ENCODE peak calls at places on chromosomes 3 and 15, in seven cellular contexts. X is HepG2; G is foreskin fibroblast; H is fibroblast of pulmonary artery; O is uterus; Y is NCI-H1048; S is stimulated activated CD4-positive, alpha-beta T cell treated with anti-CD3 and anti-CD28 coated beads, Interleukin-1b, Interleukin-23, amount 100 ng/mL, for 24 hours. W is an unnamed sample.

GRCh38 chr3:69306239-69307185 is 79.4 kb downstream of the FRMD4B start:
- DNase-seq in X (peak), G (peak), H (peak), O (peak), Y (peak), S (peak), W (no peak)

GRCh38 chr3:155330356-155330755 is 36.9 kb upstream of the STRIT1 start:
- DNase-seq in X (no peak), G (no peak), H (no peak), O (no peak), Y (no peak), S (no peak), W (no peak)

GRCh38 chr3:143334231-143334630 is 214.7 kb downstream of the CHST2 start:
- DNase-seq in X (no peak), G (peak), H (no peak), O (no peak), Y (no peak), S (no peak), W (no peak)

GRCh38 chr15:101250931-101251829 is 668 bp downstream of the CHSY1 start:
- DNase-seq in X (no peak), G (peak), H (no peak), O (no peak), Y (no peak), S (no peak), W (no peak)

GRCh38 chr3:10553586-10554235 is 48.3 kb upstream of the ATP2B2 start:
- DNase-seq in X (no peak), G (no peak), H (peak), O (no peak), Y (no peak), S (no peak), W (no peak)

GRCh38 chr3:86180696-86181095 is 810.3 kb downstream of the VGLL3 start:
- DNase-seq in X (peak), G (peak), H (no peak), O (no peak), Y (no peak), S (no peak), W (no peak)

GRCh38 chr15:43249699-43250203 is 17.0 kb downstream of the TGM5 start:
- DNase-seq in X (no peak), G (peak), H (peak), O (no peak), Y (no peak), S (no peak), W (no peak)

GRCh38 chr15:48802867-48803266 is 8.0 kb downstream of the CEP152 start:
- DNase-seq in X (no peak), G (peak), H (peak), O (no peak), Y (no peak), S (no peak), W (no peak)

GRCh38 chr3:160486459-160486869 is 36.9 kb upstream of the TRIM59 start:
- DNase-seq in X (peak), G (peak), H (peak), O (no peak), Y (no peak), S (no peak), W (peak)

GRCh38 chr3:43859766-43860165 is 169.0 kb downstream of the ABHD5 start:
- DNase-seq in X (no peak), G (no peak), H (no peak), O (no peak), Y (no peak), S (no peak), W (no peak)

GRCh38 chr3:30461311-30461710 is 145.1 kb upstream of the TGFBR2 start:
- DNase-seq in X (no peak), G (no peak), H (no peak), O (no peak), Y (no peak), S (no peak), W (no peak)

GRCh38 chr3:197892162-197892561 is 57.8 kb upstream of the RPL35A start:
- DNase-seq in X (no peak), G (no peak), H (no peak), O (no peak), Y (no peak), S (no peak), W (no peak)

GRCh38 chr3:3196148-3196861 is 16.8 kb upstream of the CRBN start:
- DNase-seq in X (no peak), G (peak), H (peak), O (no peak), Y (no peak), S (no peak), W (no peak)

W was measured in SK-N-MC.